ENCODE peak calls at places on chromosomes 4 and X, in four cellular contexts. One of them, this sample, is unnamed.

GRCh38 chrX:31117195-31117594 is 45.4 kb upstream of the FTHL17 start:
- DNase-seq in ELF-1: no peak
- DNase-seq in T-cell: no peak
- DNase-seq in MV-4-11: no peak
- DNase-seq in this sample: no peak

GRCh38 chrX:110407910-110408545 is 49.4 kb downstream of the RTL9 start:
- DNase-seq in ELF-1: peak; percentile 64
- DNase-seq in MV-4-11: peak; percentile 20
- DNase-seq in T-cell: no peak
- DNase-seq in this sample: peak; percentile 62

GRCh38 chr4:169079942-169080827 is 70.1 kb upstream of the CBR4 start:
- DNase-seq in ELF-1: peak; percentile 57
- DNase-seq in MV-4-11: peak; percentile 44
- DNase-seq in T-cell: no peak
- DNase-seq in this sample: no peak

GRCh38 chr4:103011378-103012025 is 8.0 kb downstream of the SLC9B1 start:
- DNase-seq in MV-4-11: no peak
- DNase-seq in ELF-1: peak; percentile 59
- DNase-seq in T-cell: no peak
- DNase-seq in this sample: peak; percentile 56

GRCh38 chr4:109978704-109979103 is 66.0 kb downstream of the EGF start:
- DNase-seq in MV-4-11: peak; percentile 33
- DNase-seq in T-cell: no peak
- DNase-seq in ELF-1: no peak
- DNase-seq in this sample: no peak

GRCh38 chrX:12322031-12322430 is 183.8 kb downstream of the FRMPD4 start:
- DNase-seq in T-cell: no peak
- DNase-seq in MV-4-11: no peak
- DNase-seq in ELF-1: no peak
- DNase-seq in this sample: no peak

GRCh38 chr4:146472404-146472803 is 49.3 kb downstream of the SLC10A7 start:
- DNase-seq in T-cell: no peak
- DNase-seq in MV-4-11: no peak
- DNase-seq in ELF-1: peak; percentile 82
- DNase-seq in this sample: no peak

GRCh38 chr4:51930557-51930956 is 87.6 kb downstream of the DCUN1D4 start:
- DNase-seq in MV-4-11: no peak
- DNase-seq in ELF-1: no peak
- DNase-seq in T-cell: no peak
- DNase-seq in this sample: no peak

GRCh38 chrX:122115604-122116003 is 1068.2 kb downstream of the GLUD2 start:
- DNase-seq in MV-4-11: no peak
- DNase-seq in T-cell: no peak
- DNase-seq in ELF-1: no peak
- DNase-seq in this sample: no peak

GRCh38 chr4:40375090-40375489 is 40.0 kb downstream of the CHRNA9 start:
- DNase-seq in T-cell: no peak
- DNase-seq in ELF-1: no peak
- DNase-seq in MV-4-11: no peak
- DNase-seq in this sample: no peak

GRCh38 chr4:55781809-55782208 is 37.8 kb upstream of the EXOC1L start:
- DNase-seq in ELF-1: no peak
- DNase-seq in MV-4-11: no peak
- DNase-seq in T-cell: no peak
- DNase-seq in this sample: no peak

GRCh38 chr4:114040319-114041116 is 61.1 kb upstream of the ARSJ start:
- DNase-seq in T-cell: no peak
- DNase-seq in ELF-1: no peak
- DNase-seq in MV-4-11: no peak
- DNase-seq in this sample: no peak

GRCh38 chr4:147361726-147362125 is 119.2 kb upstream of the EDNRA start:
- DNase-seq in ELF-1: peak; percentile 1
- DNase-seq in MV-4-11: no peak
- DNase-seq in T-cell: no peak
- DNase-seq in this sample: peak; percentile 37

GRCh38 chrX:20263474-20263873 is 3.2 kb downstream of the RPS6KA3 start:
- DNase-seq in MV-4-11: peak; percentile 20
- DNase-seq in T-cell: no peak
- DNase-seq in ELF-1: no peak
- DNase-seq in this sample: no peak

GRCh38 chr4:8009710-8010534 is 70.3 kb upstream of the AFAP1 start:
- DNase-seq in ELF-1: no peak
- DNase-seq in MV-4-11: no peak
- DNase-seq in T-cell: no peak
- DNase-seq in this sample: no peak

GRCh38 chr4:1290165-1290977 is 680 bp downstream of the MAEA start:
- DNase-seq in ELF-1: peak; percentile 50
- DNase-seq in T-cell: no peak
- DNase-seq in MV-4-11: no peak
- DNase-seq in this sample: no peak

GRCh38 chrX:150564838-150565237 is 3.6 kb upstream of the MTM1 start:
- DNase-seq in ELF-1: no peak
- DNase-seq in T-cell: no peak
- DNase-seq in MV-4-11: no peak
- DNase-seq in this sample: no peak

GRCh38 chrX:44435047-44435446 is 91.6 kb upstream of the EFHC2 start:
- DNase-seq in T-cell: no peak
- DNase-seq in MV-4-11: peak; percentile 49
- DNase-seq in ELF-1: no peak
- DNase-seq in this sample: no peak

GRCh38 chr4:17517664-17518063 is 2.7 kb downstream of the CLRN2 start:
- DNase-seq in MV-4-11: no peak
- DNase-seq in T-cell: no peak
- DNase-seq in ELF-1: peak; percentile 85
- DNase-seq in this sample: no peak

GRCh38 chrX:10484683-10485247 is 135.6 kb downstream of the MID1 start:
- DNase-seq in ELF-1: peak; percentile 8
- DNase-seq in T-cell: no peak
- DNase-seq in MV-4-11: no peak
- DNase-seq in this sample: no peak

GRCh38 chr4:127355738-127356137 is 277.0 kb upstream of the INTU start:
- DNase-seq in T-cell: no peak
- DNase-seq in MV-4-11: no peak
- DNase-seq in ELF-1: no peak
- DNase-seq in this sample: no peak

GRCh38 chr4:98509641-98510170 is 148.7 kb downstream of the TSPAN5 start:
- DNase-seq in T-cell: no peak
- DNase-seq in MV-4-11: no peak
- DNase-seq in ELF-1: no peak
- DNase-seq in this sample: no peak

GRCh38 chrX:102546818-102547493 is 30.4 kb upstream of the TMSB15A start:
- DNase-seq in MV-4-11: no peak
- DNase-seq in ELF-1: peak; percentile 46
- DNase-seq in T-cell: no peak
- DNase-seq in this sample: no peak

GRCh38 chr4:47839259-47839658 is 1.4 kb upstream of the CORIN start:
- DNase-seq in ELF-1: peak; percentile 18
- DNase-seq in T-cell: no peak
- DNase-seq in MV-4-11: peak; percentile 23
- DNase-seq in this sample: no peak

GRCh38 chrX:16826207-16826606 is 39.9 kb downstream of the TXLNG start:
- DNase-seq in MV-4-11: peak; percentile 13
- DNase-seq in T-cell: no peak
- DNase-seq in ELF-1: peak; percentile 24
- DNase-seq in this sample: no peak

GRCh38 chr4:150237110-150237852 is 159.0 kb downstream of the DCLK2 start:
- DNase-seq in T-cell: no peak
- DNase-seq in ELF-1: no peak
- DNase-seq in MV-4-11: no peak
- DNase-seq in this sample: no peak

GRCh38 chr4:90542216-90542615 is 415.0 kb downstream of the CCSER1 start:
- DNase-seq in T-cell: no peak
- DNase-seq in MV-4-11: no peak
- DNase-seq in ELF-1: no peak
- DNase-seq in this sample: no peak

GRCh38 chrX:47158131-47158530 is 13.1 kb downstream of the RBM10 start:
- DNase-seq in ELF-1: peak; percentile 21
- DNase-seq in MV-4-11: no peak
- DNase-seq in T-cell: no peak
- DNase-seq in this sample: no peak

GRCh38 chrX:136525738-136526606 is 6.0 kb upstream of the VGLL1 start:
- DNase-seq in MV-4-11: peak; percentile 6
- DNase-seq in ELF-1: no peak
- DNase-seq in T-cell: no peak
- DNase-seq in this sample: peak; percentile 40

GRCh38 chr4:11149612-11150259 is 279.0 kb downstream of the HS3ST1 start:
- DNase-seq in ELF-1: peak; percentile 43
- DNase-seq in MV-4-11: no peak
- DNase-seq in T-cell: no peak
- DNase-seq in this sample: no peak

GRCh38 chr4:54558889-54559682 is 98.7 kb upstream of the KIT start:
- DNase-seq in ELF-1: no peak
- DNase-seq in T-cell: no peak
- DNase-seq in MV-4-11: no peak
- DNase-seq in this sample: no peak

GRCh38 chr4:122562436-122562835 is 58.4 kb downstream of the IL21 start:
- DNase-seq in MV-4-11: no peak
- DNase-seq in ELF-1: no peak
- DNase-seq in T-cell: no peak
- DNase-seq in this sample: no peak

GRCh38 chr4:31235961-31236360 is 515.8 kb downstream of the PCDH7 start:
- DNase-seq in ELF-1: no peak
- DNase-seq in T-cell: no peak
- DNase-seq in MV-4-11: no peak
- DNase-seq in this sample: no peak

GRCh38 chr4:4855293-4856070 is 4.0 kb upstream of the MSX1 start:
- DNase-seq in ELF-1: peak; percentile 62
- DNase-seq in MV-4-11: no peak
- DNase-seq in T-cell: no peak
- DNase-seq in this sample: no peak